ENCODE peak calls at places on chromosomes 16 and 17, in six cellular contexts. O is stimulated activated CD4-positive, alpha-beta T cell treated with anti-CD3 and anti-CD28 coated beads, TNF-alpha, amount 100 ng/mL, for 1 hour; Q is small intestine; P is stimulated activated CD8-positive, alpha-beta memory T cell treated with anti-CD3 and anti-CD28 coated beads, Interleukin-2, amount 100 ng/mL, for 48 hours; U is NCI-H1694 treated with DMSO at 0.1 percent for 48 hours; S is PC-3. V is an unnamed sample.

GRCh38 chr16:79431923-79432322 is 168.6 kb downstream of the MAF start:
- DNase-seq in O (no peak), Q (no peak), P (no peak), U (no peak), S (no peak), V (no peak)

GRCh38 chr17:28474035-28474640 is 694 bp downstream of the SLC13A2 start:
- DNase-seq in O (no peak), Q (peak; percentile 55), P (no peak), U (no peak), S (no peak), V (no peak)

GRCh38 chr17:75601057-75601987 is 13.7 kb downstream of the MYO15B start:
- DNase-seq in O (no peak), Q (peak; percentile 91), P (peak; percentile 52), U (peak; percentile 8), S (peak; percentile 77), V (no peak)

GRCh38 chr17:35588196-35588920 is 1.2 kb downstream of the AP2B1 start:
- DNase-seq in O (no peak), Q (peak; percentile 70), P (no peak), U (no peak), S (peak; percentile 93), V (no peak)

GRCh38 chr17:42315402-42316156 is 27.3 kb downstream of the STAT5A start:
- DNase-seq in O (no peak), Q (no peak), P (no peak), U (no peak), S (no peak), V (no peak)

GRCh38 chr17:55588858-55589257 is 77.6 kb upstream of the SMIM36 start:
- DNase-seq in O (no peak), Q (no peak), P (no peak), U (no peak), S (no peak), V (no peak)

GRCh38 chr16:17927015-17927414 is 409.5 kb downstream of the NPIPA8 start:
- DNase-seq in O (no peak), Q (no peak), P (no peak), U (no peak), S (no peak), V (no peak)

GRCh38 chr16:23855010-23855409 is 19.2 kb downstream of the PRKCB start:
- DNase-seq in O (no peak), Q (no peak), P (no peak), U (no peak), S (no peak), V (no peak)

GRCh38 chr17:43353364-43353763 is 45.4 kb upstream of the ARL4D start:
- DNase-seq in O (no peak), Q (no peak), P (no peak), U (no peak), S (no peak), V (no peak)

GRCh38 chr16:630815-631405 is at the start of gene WFIKKN1:
- DNase-seq in O (no peak), Q (peak; percentile 33), P (no peak), U (no peak), S (no peak), V (no peak)

GRCh38 chr17:20988896-20989295 is 53.9 kb downstream of the USP22 start:
- DNase-seq in O (no peak), Q (no peak), P (no peak), U (no peak), S (no peak), V (no peak)

GRCh38 chr17:79970576-79971068 is 65.0 kb downstream of the TBC1D16 start:
- DNase-seq in O (no peak), Q (no peak), P (no peak), U (peak; percentile 89), S (peak; percentile 81), V (no peak)

GRCh38 chr17:55346658-55347057 is 75.0 kb downstream of the MMD start:
- DNase-seq in O (no peak), Q (no peak), P (no peak), U (no peak), S (no peak), V (no peak)

GRCh38 chr17:13594310-13594709 is 7.4 kb downstream of the HS3ST3A1 start:
- DNase-seq in O (no peak), Q (no peak), P (no peak), U (no peak), S (no peak), V (no peak)

GRCh38 chr16:65281636-65282035 is 159.8 kb upstream of the CDH11 start:
- DNase-seq in O (no peak), Q (no peak), P (no peak), U (no peak), S (no peak), V (no peak)

GRCh38 chr17:82089723-82090548 is 8.1 kb downstream of the FASN start:
- DNase-seq in O (no peak), Q (no peak), P (no peak), U (no peak), S (no peak), V (no peak)

GRCh38 chr17:50426814-50427787 is 1.1 kb downstream of the ACSF2 start:
- DNase-seq in O (no peak), Q (peak; percentile 68), P (no peak), U (no peak), S (peak; percentile 57), V (peak; percentile 57)

GRCh38 chr17:41962111-41962510 is 4.5 kb upstream of the CNP start:
- DNase-seq in O (no peak), Q (no peak), P (no peak), U (no peak), S (no peak), V (no peak)

GRCh38 chr17:31559647-31560501 is 168.4 kb downstream of the RAB11FIP4 start:
- DNase-seq in O (no peak), Q (no peak), P (no peak), U (no peak), S (no peak), V (no peak)

GRCh38 chr17:31490991-31491793 is 99.7 kb downstream of the RAB11FIP4 start:
- DNase-seq in O (no peak), Q (peak; percentile 59), P (no peak), U (no peak), S (no peak), V (no peak)

GRCh38 chr17:42414782-42415409 is 8.2 kb downstream of the CAVIN1 start:
- DNase-seq in O (no peak), Q (no peak), P (peak; percentile 32), U (no peak), S (no peak), V (no peak)

GRCh38 chr16:2339521-2340484 is 725 bp downstream of the ABCA3 start:
- DNase-seq in O (no peak), Q (peak; percentile 55), P (peak; percentile 19), U (no peak), S (peak; percentile 47), V (peak; percentile 33)